ENCODE peak calls at places on chromosomes 13 and 19, in five cellular contexts. X is A549, W is K562, T is GM12878, G is HepG2. F is an unnamed sample.

GRCh38 chr13:112814905-112815585 is 125.2 kb downstream of the ATP11A start:
- DNase-seq in X (no peak), W (no peak), T (no peak), G (no peak), F (no peak)

GRCh38 chr13:98419786-98420559 is 156.9 kb downstream of the STK24 start:
- DNase-seq in X (no peak), W (no peak), T (no peak), G (no peak), F (no peak)

GRCh38 chr13:41971848-41972247 is 10.9 kb upstream of the VWA8 start:
- DNase-seq in X (no peak), W (no peak), T (no peak), G (no peak), F (no peak)

GRCh38 chr19:811007-811434 is 10.7 kb downstream of the PLPPR3 start:
- DNase-seq in X (no peak), W (peak; percentile 40), T (no peak), G (no peak), F (no peak)

GRCh38 chr13:113550453-113550852 is 34.1 kb upstream of the TFDP1 start:
- DNase-seq in X (no peak), W (no peak), T (no peak), G (no peak), F (no peak)

GRCh38 chr19:12596927-12597548 is 13.6 kb downstream of the ZNF490 start:
- DNase-seq in X (no peak), W (no peak), T (no peak), G (no peak), F (peak; percentile 44)

GRCh38 chr13:113527272-113527958 is 36.9 kb upstream of the DCUN1D2 start:
- DNase-seq in X (no peak), W (no peak), T (no peak), G (no peak), F (no peak)

GRCh38 chr19:12603714-12604113 is 6.9 kb downstream of the ZNF490 start:
- DNase-seq in X (no peak), W (no peak), T (peak; percentile 69), G (no peak), F (no peak)

GRCh38 chr19:51514866-51515481 is 13.4 kb upstream of the SIGLEC12 start:
- DNase-seq in X (peak; percentile 63), W (peak; percentile 73), T (peak; percentile 31), G (peak; percentile 46), F (no peak)

GRCh38 chr19:571127-571974 is 1.0 kb upstream of the BSG start:
- DNase-seq in X (peak; percentile 76), W (peak; percentile 48), T (peak; percentile 25), G (peak; percentile 61), F (peak; percentile 52)

GRCh38 chr13:30375436-30375835 is 46.9 kb upstream of the UBE2L5 start:
- DNase-seq in X (no peak), W (no peak), T (no peak), G (no peak), F (no peak)

GRCh38 chr19:58182577-58182988 is 278 bp upstream of the ZNF274 start:
- DNase-seq in X (no peak), W (peak; percentile 97), T (no peak), G (no peak), F (no peak)

GRCh38 chr19:46416077-46416709 is 2.8 kb upstream of the CCDC8 start:
- DNase-seq in X (peak; percentile 85), W (peak; percentile 95), T (no peak), G (peak; percentile 59), F (peak; percentile 97)

GRCh38 chr19:38877781-38878574 is at the start of gene RINL:
- DNase-seq in X (no peak), W (peak; percentile 49), T (no peak), G (no peak), F (no peak)

GRCh38 chr13:110876592-110876991 is 38.3 kb downstream of the ANKRD10 start:
- DNase-seq in X (peak; percentile 10), W (no peak), T (no peak), G (no peak), F (no peak)

GRCh38 chr19:49614096-49614857 is 23.3 kb downstream of the PRR12 start:
- DNase-seq in X (peak; percentile 78), W (no peak), T (no peak), G (peak; percentile 51), F (no peak)

GRCh38 chr19:12232961-12233360 is 61.7 kb downstream of the ZNF44 start:
- DNase-seq in X (no peak), W (no peak), T (no peak), G (no peak), F (no peak)

GRCh38 chr19:29831686-29832085 is 19.9 kb downstream of the CCNE1 start:
- DNase-seq in X (no peak), W (no peak), T (no peak), G (no peak), F (no peak)

GRCh38 chr19:3336680-3337523 is 29.5 kb upstream of the NFIC start:
- DNase-seq in X (peak; percentile 79), W (no peak), T (no peak), G (peak; percentile 24), F (no peak)

GRCh38 chr13:24664726-24665409 is 15.3 kb upstream of the ATP12A start:
- DNase-seq in X (no peak), W (no peak), T (no peak), G (no peak), F (no peak)

GRCh38 chr19:43534811-43535761 is 2.1 kb downstream of the ZNF575 start:
- DNase-seq in X (peak; percentile 59), W (peak; percentile 33), T (no peak), G (peak; percentile 35), F (peak; percentile 92)

GRCh38 chr13:30421093-30422055 is 919 bp upstream of the UBE2L5 start:
- DNase-seq in X (peak; percentile 80), W (peak; percentile 68), T (no peak), G (no peak), F (peak; percentile 72)

GRCh38 chr13:88066847-88067246 is 395.7 kb downstream of the SLITRK5 start:
- DNase-seq in X (no peak), W (no peak), T (no peak), G (no peak), F (no peak)

GRCh38 chr19:33482486-33482885 is 39.1 kb downstream of the PEPD start:
- DNase-seq in X (no peak), W (no peak), T (no peak), G (no peak), F (no peak)

GRCh38 chr19:21463449-21464105 is 41.8 kb upstream of the ZNF429 start:
- DNase-seq in X (no peak), W (peak; percentile 74), T (no peak), G (no peak), F (peak; percentile 85)

GRCh38 chr19:28504727-28505126 is 708.2 kb downstream of the UQCRFS1 start:
- DNase-seq in X (no peak), W (peak; percentile 44), T (no peak), G (no peak), F (peak; percentile 38)

GRCh38 chr19:43574424-43575155 is 737 bp downstream of the XRCC1 start:
- DNase-seq in X (no peak), W (no peak), T (no peak), G (no peak), F (no peak)

GRCh38 chr13:22839554-22840286 is 341.1 kb upstream of the SGCG start:
- DNase-seq in X (no peak), W (peak; percentile 9), T (no peak), G (no peak), F (no peak)

GRCh38 chr13:24208314-24208713 is 47.8 kb downstream of the SPATA13 start:
- DNase-seq in X (peak; percentile 46), W (no peak), T (no peak), G (no peak), F (no peak)

GRCh38 chr13:112635323-112635722 is 47.4 kb upstream of the TUBGCP3 start:
- DNase-seq in X (no peak), W (no peak), T (no peak), G (no peak), F (no peak)

DNA sequence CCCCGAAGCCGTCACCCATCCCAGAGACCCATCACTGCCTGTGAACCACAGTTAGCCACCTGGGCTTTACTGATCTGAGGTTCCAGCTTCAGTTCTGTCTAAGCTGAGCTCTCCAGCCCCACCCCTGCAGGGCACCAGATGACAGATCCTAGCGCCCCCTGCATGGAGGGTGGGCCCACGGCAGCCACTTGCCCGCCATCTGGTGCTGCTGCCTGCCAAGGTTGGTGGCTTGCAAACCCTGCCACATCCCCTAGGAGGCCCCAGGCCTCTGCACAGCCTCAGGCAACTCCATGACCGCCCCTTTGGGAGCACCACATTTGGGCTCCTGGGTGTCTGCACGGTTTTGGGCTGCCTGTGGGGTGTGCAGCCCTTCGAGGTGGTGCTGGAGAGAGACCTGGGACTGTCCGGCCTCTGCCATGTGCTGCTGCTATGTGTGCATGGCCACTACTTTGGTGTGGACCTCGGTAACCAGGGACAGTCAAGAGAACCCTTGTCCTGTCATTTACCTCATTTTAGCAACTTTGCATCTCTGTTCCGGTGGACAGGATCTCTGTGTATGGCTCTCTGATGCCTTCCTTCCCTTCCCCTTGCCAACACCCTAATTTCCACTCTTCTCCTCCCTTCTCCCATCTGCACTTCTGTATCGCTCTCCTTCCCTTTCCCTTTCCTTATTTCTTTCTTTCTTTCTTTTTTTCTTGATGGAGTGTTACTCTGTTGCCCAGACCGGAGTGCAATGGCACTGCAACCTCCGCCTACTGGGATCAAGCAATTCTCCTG is 17.4 kb upstream of the SDHAF1 start:
- DNase-seq in X (peak; percentile 76), W (peak; percentile 78), T (no peak), G (peak; percentile 53), F (peak; percentile 86)
- TF ChIP-seq USF2 in X (no peak), W (no peak), T (no peak), G (no peak), F (no peak)

GRCh38 chr19:7628589-7629311 is 595 bp downstream of the XAB2 start:
- DNase-seq in X (no peak), W (peak; percentile 47), T (no peak), G (no peak), F (no peak)

GRCh38 chr19:7624810-7625209 is 4.5 kb downstream of the XAB2 start:
- DNase-seq in X (no peak), W (no peak), T (no peak), G (no peak), F (no peak)

GRCh38 chr19:7625763-7626372 is 3.5 kb downstream of the XAB2 start:
- DNase-seq in X (no peak), W (no peak), T (no peak), G (no peak), F (no peak)

GRCh38 chr19:7629347-7630054 is at the start of the genes PET100 and XAB2:
- DNase-seq in X (peak; percentile 98), W (peak; percentile 96), T (peak; percentile 99), G (peak; percentile 98), F (peak; percentile 92)

GRCh38 chr19:7627166-7627565 is 2.2 kb downstream of the XAB2 start:
- DNase-seq in X (no peak), W (no peak), T (no peak), G (no peak), F (no peak)
- TF ChIP-seq ESRRA in X (no peak), W (no peak), T (no peak), G (no peak), F (no peak)

GRCh38 chr13:28729541-28729940 is 10.8 kb upstream of the SLC46A3 start:
- DNase-seq in X (no peak), W (no peak), T (no peak), G (no peak), F (no peak)

GRCh38 chr13:28730762-28731161 is 12.0 kb upstream of the SLC46A3 start:
- DNase-seq in X (no peak), W (no peak), T (no peak), G (no peak), F (no peak)

GRCh38 chr13:28723806-28724205 is 5.0 kb upstream of the SLC46A3 start:
- DNase-seq in X (no peak), W (no peak), T (no peak), G (no peak), F (no peak)

GRCh38 chr13:28728642-28729041 is 9.9 kb upstream of the SLC46A3 start:
- DNase-seq in X (no peak), W (no peak), T (no peak), G (no peak), F (no peak)
- TF ChIP-seq USF2 in X (no peak), W (no peak), T (no peak), G (no peak), F (no peak)

GRCh38 chr13:21320642-21321034 is 138.5 kb downstream of the ZDHHC20 start:
- DNase-seq in X (no peak), W (no peak), T (no peak), G (no peak), F (no peak)
- TF ChIP-seq ESRRA in X (no peak), W (no peak), T (no peak), G (no peak), F (no peak)

F was measured in WTC11.